ENCODE peak calls at places on chromosome 3, in eight cellular contexts. L is HFF-Myc, A is neuronal stem cell, M is fibroblast of lung, B is ELR, S is sciatic nerve, Z is kidney epithelial cell, O is NCI-H446 treated with DMSO at 0.1 percent for 48 hours. N is an unnamed sample.

GRCh38 chr3:111903067-111903511 is 44.0 kb downstream of the PHLDB2 start:
- DNase-seq in L (peak), A (no peak), M (peak), B (peak), S (no peak), Z (peak), O (no peak), N (no peak)

GRCh38 chr3:93910085-93910484 is 63.6 kb downstream of the PROS1 start:
- DNase-seq in L (no peak), A (no peak), M (peak), B (no peak), S (no peak), Z (no peak), O (no peak), N (no peak)

GRCh38 chr3:8822141-8822540 is 52.7 kb upstream of the OXTR start:
- DNase-seq in L (no peak), A (no peak), M (peak), B (peak), S (no peak), Z (no peak), O (no peak), N (no peak)

GRCh38 chr3:25468866-25469319 is 40.8 kb downstream of the RARB start:
- DNase-seq in L (no peak), A (no peak), M (peak), B (no peak), S (peak), Z (no peak), O (no peak), N (no peak)

GRCh38 chr3:106635271-106635670 is 742.0 kb upstream of the CCDC54 start:
- DNase-seq in L (no peak), A (no peak), M (peak), B (peak), S (no peak), Z (peak), O (no peak), N (no peak)

GRCh38 chr3:66303556-66303955 is 82.8 kb downstream of the SLC25A26 start:
- DNase-seq in L (no peak), A (no peak), M (no peak), B (no peak), S (no peak), Z (peak), O (no peak), N (no peak)

GRCh38 chr3:55904716-55905115 is 417.6 kb upstream of the WNT5A start:
- DNase-seq in L (no peak), A (no peak), M (no peak), B (no peak), S (no peak), Z (no peak), O (no peak), N (no peak)

GRCh38 chr3:66076861-66077495 is 38.3 kb upstream of the MAGI1 start:
- DNase-seq in L (peak), A (no peak), M (peak), B (peak), S (no peak), Z (no peak), O (no peak), N (no peak)

GRCh38 chr3:178443634-178444033 is 92.6 kb upstream of the KCNMB2 start:
- DNase-seq in L (no peak), A (no peak), M (peak), B (peak), S (no peak), Z (no peak), O (peak), N (no peak)

GRCh38 chr3:12987602-12988001 is 85.6 kb downstream of the IQSEC1 start:
- DNase-seq in L (no peak), A (no peak), M (no peak), B (no peak), S (no peak), Z (no peak), O (no peak), N (no peak)

GRCh38 chr3:17891139-17891850 is 148.9 kb upstream of the TBC1D5 start:
- DNase-seq in L (no peak), A (no peak), M (no peak), B (peak), S (no peak), Z (peak), O (no peak), N (no peak)

GRCh38 chr3:163664466-163664865 is 1413.8 kb downstream of the SI start:
- DNase-seq in L (no peak), A (no peak), M (no peak), B (peak), S (no peak), Z (no peak), O (no peak), N (no peak)

GRCh38 chr3:48695113-48695753 is 9.5 kb upstream of the NCKIPSD start:
- DNase-seq in L (no peak), A (peak), M (peak), B (peak), S (peak), Z (peak), O (no peak), N (no peak)

GRCh38 chr3:25831578-25831977 is 41.7 kb downstream of the OXSM start:
- DNase-seq in L (peak), A (no peak), M (peak), B (peak), S (no peak), Z (peak), O (no peak), N (no peak)

GRCh38 chr3:163368168-163368567 is 1710.1 kb downstream of the SI start:
- DNase-seq in L (no peak), A (no peak), M (peak), B (peak), S (no peak), Z (no peak), O (no peak), N (no peak)

GRCh38 chr3:31218082-31218481 is 314.6 kb upstream of the STT3B start:
- DNase-seq in L (no peak), A (no peak), M (no peak), B (no peak), S (no peak), Z (no peak), O (no peak), N (no peak)

GRCh38 chr3:129796146-129796545 is 97.4 kb downstream of the TMCC1 start:
- DNase-seq in L (no peak), A (no peak), M (no peak), B (no peak), S (no peak), Z (no peak), O (no peak), N (no peak)

GRCh38 chr3:158642005-158642404 is 2.3 kb upstream of the GFM1 start:
- DNase-seq in L (no peak), A (no peak), M (no peak), B (no peak), S (no peak), Z (no peak), O (no peak), N (no peak)

GRCh38 chr3:134446800-134447199 is 39.0 kb downstream of the ANAPC13 start:
- DNase-seq in L (no peak), A (no peak), M (no peak), B (peak), S (no peak), Z (no peak), O (no peak), N (no peak)

GRCh38 chr3:101996832-101997231 is 147.5 kb downstream of the NFKBIZ start:
- DNase-seq in L (no peak), A (no peak), M (no peak), B (no peak), S (no peak), Z (no peak), O (no peak), N (no peak)

GRCh38 chr3:121566773-121567172 is 976 bp upstream of the ARGFX start:
- DNase-seq in L (no peak), A (no peak), M (no peak), B (no peak), S (no peak), Z (no peak), O (no peak), N (no peak)

GRCh38 chr3:129966876-129967275 is 7.6 kb upstream of the TRH start:
- DNase-seq in L (no peak), A (no peak), M (no peak), B (no peak), S (no peak), Z (no peak), O (peak), N (no peak)

GRCh38 chr3:177317247-177317646 is 120.0 kb upstream of the TBL1XR1 start:
- DNase-seq in L (no peak), A (no peak), M (no peak), B (no peak), S (no peak), Z (no peak), O (no peak), N (no peak)

GRCh38 chr3:40397912-40398311 is 10.9 kb downstream of the ENTPD3 start:
- DNase-seq in L (no peak), A (no peak), M (no peak), B (no peak), S (no peak), Z (no peak), O (no peak), N (no peak)

N was measured in pulmonary artery endothelial cell.